ENCODE peak calls at places on chromosomes 13 and 19, in six cellular contexts. One of them, this sample, is unnamed.

GRCh38 chr13:50712882-50713281 is 130.6 kb downstream of the DLEU7 start:
- DNase-seq in iris pigment epithelial cell: no peak
- DNase-seq in sciatic nerve: no peak
- DNase-seq in EH: no peak
- DNase-seq in cardiac fibroblast: no peak
- DNase-seq in WTC11: no peak
- DNase-seq in this sample: no peak

GRCh38 chr19:16470911-16471811 is 609 bp downstream of the EPS15L1 start:
- DNase-seq in sciatic nerve: peak; percentile 65
- DNase-seq in EH: peak; percentile 49
- DNase-seq in WTC11: no peak
- DNase-seq in cardiac fibroblast: peak; percentile 72
- DNase-seq in iris pigment epithelial cell: peak; percentile 71
- DNase-seq in this sample: peak; percentile 40

GRCh38 chr13:109616021-109616420 is 170.4 kb downstream of the IRS2 start:
- DNase-seq in iris pigment epithelial cell: no peak
- DNase-seq in sciatic nerve: no peak
- DNase-seq in WTC11: no peak
- DNase-seq in cardiac fibroblast: no peak
- DNase-seq in EH: peak; percentile 11
- DNase-seq in this sample: no peak

GRCh38 chr19:47232422-47233211 is 1.6 kb upstream of the BBC3 start:
- DNase-seq in sciatic nerve: no peak
- DNase-seq in cardiac fibroblast: peak; percentile 81
- DNase-seq in iris pigment epithelial cell: peak; percentile 59
- DNase-seq in EH: peak; percentile 85
- DNase-seq in WTC11: no peak
- DNase-seq in this sample: peak; percentile 72

GRCh38 chr13:32142956-32143375 is 111.4 kb downstream of the FRY start:
- DNase-seq in cardiac fibroblast: peak; percentile 41
- DNase-seq in sciatic nerve: no peak
- DNase-seq in iris pigment epithelial cell: peak; percentile 78
- DNase-seq in EH: peak; percentile 86
- DNase-seq in WTC11: peak; percentile 30
- DNase-seq in this sample: peak; percentile 85

GRCh38 chr19:40150170-40150569 is 41.1 kb upstream of the MAP3K10 start:
- DNase-seq in EH: peak; percentile 38
- DNase-seq in WTC11: no peak
- DNase-seq in cardiac fibroblast: peak; percentile 67
- DNase-seq in sciatic nerve: peak; percentile 17
- DNase-seq in iris pigment epithelial cell: peak; percentile 63
- DNase-seq in this sample: no peak

GRCh38 chr19:913080-913748 is at the start of gene R3HDM4:
- DNase-seq in cardiac fibroblast: peak; percentile 46
- DNase-seq in EH: peak; percentile 70
- DNase-seq in sciatic nerve: peak; percentile 89
- DNase-seq in WTC11: peak; percentile 64
- DNase-seq in iris pigment epithelial cell: peak; percentile 52
- DNase-seq in this sample: peak; percentile 82

GRCh38 chr19:45729774-45730388 is 815 bp downstream of the FBXO46 start:
- DNase-seq in sciatic nerve: no peak
- DNase-seq in EH: peak; percentile 25
- DNase-seq in WTC11: no peak
- DNase-seq in iris pigment epithelial cell: no peak
- DNase-seq in cardiac fibroblast: peak; percentile 15
- DNase-seq in this sample: peak; percentile 28

GRCh38 chr13:76440568-76440967 is 445.6 kb downstream of the KCTD12 start:
- DNase-seq in sciatic nerve: no peak
- DNase-seq in iris pigment epithelial cell: no peak
- DNase-seq in WTC11: no peak
- DNase-seq in EH: no peak
- DNase-seq in cardiac fibroblast: no peak
- DNase-seq in this sample: no peak

GRCh38 chr13:72290962-72291681 is 424.1 kb upstream of the DACH1 start:
- DNase-seq in WTC11: no peak
- DNase-seq in EH: peak; percentile 84
- DNase-seq in iris pigment epithelial cell: peak; percentile 71
- DNase-seq in sciatic nerve: no peak
- DNase-seq in cardiac fibroblast: peak; percentile 44
- DNase-seq in this sample: no peak

GRCh38 chr13:50081106-50081898 is 66.1 kb downstream of the KCNRG start:
- DNase-seq in iris pigment epithelial cell: no peak
- DNase-seq in WTC11: peak; percentile 66
- DNase-seq in cardiac fibroblast: no peak
- DNase-seq in sciatic nerve: peak; percentile 80
- DNase-seq in EH: peak; percentile 59
- DNase-seq in this sample: peak; percentile 48

GRCh38 chr19:18425515-18426415 is 6.6 kb downstream of the SSBP4 start:
- DNase-seq in WTC11: no peak
- DNase-seq in iris pigment epithelial cell: peak; percentile 59
- DNase-seq in EH: peak; percentile 78
- DNase-seq in sciatic nerve: no peak
- DNase-seq in cardiac fibroblast: peak; percentile 74
- DNase-seq in this sample: no peak

GRCh38 chr13:37617162-37617561 is 18.6 kb upstream of the POSTN start:
- DNase-seq in cardiac fibroblast: peak; percentile 92
- DNase-seq in sciatic nerve: no peak
- DNase-seq in WTC11: no peak
- DNase-seq in EH: peak; percentile 97
- DNase-seq in iris pigment epithelial cell: peak; percentile 93
- DNase-seq in this sample: peak; percentile 75

GRCh38 chr13:99258946-99259345 is 767 bp upstream of the GPR18 start:
- DNase-seq in sciatic nerve: no peak
- DNase-seq in cardiac fibroblast: no peak
- DNase-seq in EH: no peak
- DNase-seq in WTC11: no peak
- DNase-seq in iris pigment epithelial cell: no peak
- DNase-seq in this sample: peak; percentile 26

GRCh38 chr13:44767257-44767656 is 191.1 kb upstream of the TSC22D1 start:
- DNase-seq in iris pigment epithelial cell: no peak
- DNase-seq in cardiac fibroblast: no peak
- DNase-seq in EH: no peak
- DNase-seq in WTC11: no peak
- DNase-seq in sciatic nerve: no peak
- DNase-seq in this sample: no peak

GRCh38 chr13:73579574-73580274 is 520.9 kb downstream of the KLF5 start:
- DNase-seq in sciatic nerve: no peak
- DNase-seq in EH: no peak
- DNase-seq in WTC11: no peak
- DNase-seq in iris pigment epithelial cell: no peak
- DNase-seq in cardiac fibroblast: no peak
- DNase-seq in this sample: no peak

GRCh38 chr13:20721454-20722357 is 18.2 kb downstream of the IL17D start:
- DNase-seq in EH: peak; percentile 79
- DNase-seq in iris pigment epithelial cell: peak; percentile 72
- DNase-seq in sciatic nerve: no peak
- DNase-seq in WTC11: peak; percentile 62
- DNase-seq in cardiac fibroblast: peak; percentile 59
- DNase-seq in this sample: peak; percentile 49

GRCh38 chr13:98975822-98976261 is 2.0 kb downstream of the DOCK9 start:
- DNase-seq in WTC11: no peak
- DNase-seq in sciatic nerve: no peak
- DNase-seq in cardiac fibroblast: peak; percentile 41
- DNase-seq in EH: no peak
- DNase-seq in iris pigment epithelial cell: peak; percentile 68
- DNase-seq in this sample: peak; percentile 73

GRCh38 chr13:93173656-93174055 is 53.0 kb upstream of the GPC6 start:
- DNase-seq in iris pigment epithelial cell: peak; percentile 12
- DNase-seq in EH: no peak
- DNase-seq in sciatic nerve: no peak
- DNase-seq in WTC11: no peak
- DNase-seq in cardiac fibroblast: peak; percentile 20
- DNase-seq in this sample: no peak